ENCODE peak calls at places on chromosome 21, in four cellular contexts. S, N, W and B are unnamed samples.

GRCh38 chr21:43322805-43323204 is 104.1 kb downstream of the SIK1 start:
- DNase-seq in S (no peak), N (no peak), W (no peak), B (no peak)

GRCh38 chr21:45259206-45259795 is 28.4 kb downstream of the POFUT2 start:
- DNase-seq in S (no peak), N (peak), W (no peak), B (no peak)

GRCh38 chr21:44520326-44521300 is 19.4 kb downstream of the KRTAP10-1 start:
- DNase-seq in S (no peak), N (no peak), W (no peak), B (no peak)

GRCh38 chr21:44497641-44498243 is 42.3 kb downstream of the KRTAP10-1 start:
- DNase-seq in S (no peak), N (no peak), W (no peak), B (no peak)

GRCh38 chr21:29586696-29587095 is 288.0 kb downstream of the BACH1 start:
- DNase-seq in S (no peak), N (no peak), W (peak), B (no peak)

GRCh38 chr21:46562472-46562871 is 42.4 kb downstream of the S100B start:
- DNase-seq in S (no peak), N (peak), W (no peak), B (no peak)

GRCh38 chr21:42526379-42526727 is 12.7 kb downstream of the SLC37A1 start:
- DNase-seq in S (no peak), N (no peak), W (no peak), B (no peak)

GRCh38 chr21:42558846-42559245 is 45.2 kb downstream of the SLC37A1 start:
- DNase-seq in S (no peak), N (no peak), W (no peak), B (no peak)

GRCh38 chr21:35136586-35137254 is 87.6 kb upstream of the RUNX1 start:
- DNase-seq in S (no peak), N (no peak), W (no peak), B (no peak)

GRCh38 chr21:33402011-33402979 is 918 bp upstream of the IFNGR2 start:
- DNase-seq in S (peak), N (peak), W (peak), B (no peak)

GRCh38 chr21:29175408-29176147 is 45.1 kb downstream of the MAP3K7CL start:
- DNase-seq in S (no peak), N (no peak), W (no peak), B (no peak)

GRCh38 chr21:37555672-37556261 is 189.2 kb downstream of the DYRK1A start:
- DNase-seq in S (no peak), N (no peak), W (no peak), B (no peak)